ENCODE peak calls at places on chromosomes 16 and 17, in six cellular contexts. T is SJCRH30, K is tibial artery, R is A549, U is prostate gland, H is cardiac muscle cell. D is an unnamed sample. For H3K4me1 and H3K9me3, the result is how much of the 10 kb centered on the place peaks cover.

GRCh38 chr17:79975498-79976134 is 60.1 kb downstream of the TBC1D16 start:
- DNase-seq in U (no peak), K (peak), R (no peak), H (no peak), T (no peak), D (no peak)

GRCh38 chr16:1499756-1500464 is 6.8 kb downstream of the TELO2 start:
- DNase-seq in H (no peak), R (no peak), T (no peak), K (no peak), U (no peak), D (no peak)

GRCh38 chr16:66574081-66574480 is 5.2 kb upstream of the CMTM2 start:
- DNase-seq in R (no peak), H (peak), K (no peak), U (no peak), T (no peak), D (no peak)

GRCh38 chr16:55944377-55944802 is 69.2 kb upstream of the CES5A start:
- DNase-seq in H (peak), T (peak), R (peak), K (peak), U (peak), D (peak)

GRCh38 chr16:19132898-19133297 is 19.1 kb downstream of the ITPRIPL2 start:
- DNase-seq in U (no peak), R (no peak), K (no peak), T (peak), H (no peak), D (no peak)

GRCh38 chr16:11896776-11897175 is 19.0 kb downstream of the GSPT1 start:
- DNase-seq in U (no peak), T (no peak), H (peak), K (no peak), R (no peak), D (no peak)

GRCh38 chr16:70380919-70381603 is 34.4 kb downstream of the DDX19A start:
- DNase-seq in H (peak), R (peak), U (peak), T (peak), K (peak), D (peak)

GRCh38 chr16:75062135-75062943 is 54.2 kb downstream of the LDHD start:
- DNase-seq in K (no peak), R (no peak), T (no peak), H (peak), U (no peak), D (no peak)

GRCh38 chr17:40846515-40847155 is 20.4 kb downstream of the KRT12 start:
- DNase-seq in H (no peak), K (no peak), T (peak), R (no peak), U (no peak), D (no peak)

GRCh38 chr17:74711058-74711824 is 1.5 kb downstream of the CD300LF start:
- DNase-seq in R (no peak), U (no peak), K (no peak), H (no peak), T (no peak), D (no peak)

GRCh38 chr17:79150035-79150733 is 75.6 kb downstream of the ENGASE start:
- DNase-seq in K (no peak), H (no peak), T (no peak), R (no peak), U (no peak), D (no peak)

GRCh38 chr16:2229091-2229490 is 5.7 kb downstream of the E4F1 start:
- DNase-seq in U (no peak), T (no peak), H (no peak), K (no peak), R (no peak), D (no peak)

GRCh38 chr17:70563301-70563820 is 394.0 kb downstream of the KCNJ2 start:
- DNase-seq in H (no peak), K (no peak), U (no peak), T (peak), R (no peak), D (no peak)

GRCh38 chr16:67884684-67885083 is at the start of gene NRN1L:
- DNase-seq in T (peak), H (peak), U (peak), K (peak), R (no peak), D (peak)

GRCh38 chr16:73483934-73484712 is 436.2 kb upstream of the ZFHX3 start:
- DNase-seq in U (no peak), H (no peak), R (no peak), K (no peak), T (no peak), D (no peak)

GRCh38 chr17:8375738-8376259 is 705 bp downstream of the KRABD2 start:
- DNase-seq in T (no peak), H (no peak), U (peak), K (no peak), R (no peak), D (no peak)

GRCh38 chr16:79601978-79602609 is 1.6 kb upstream of the MAF start:
- DNase-seq in H (peak), T (peak), R (peak), K (peak), U (peak), D (peak)

GRCh38 chr17:3961564-3962047 is 2.6 kb downstream of the ATP2A3 start:
- DNase-seq in K (no peak), R (no peak), H (no peak), U (no peak), T (peak), D (no peak)

GRCh38 chr16:89495121-89495520 is 4.8 kb upstream of the ANKRD11 start:
- DNase-seq in U (no peak), T (peak), K (no peak), R (no peak), H (peak), D (no peak)

GRCh38 chr16:1723450-1724147 is 17.6 kb downstream of the MAPK8IP3 start:
- DNase-seq in K (no peak), H (peak), U (peak), T (peak), R (peak), D (no peak)

GRCh38 chr16:81243927-81244326 is 5.4 kb downstream of the BCO1 start:
- DNase-seq in R (no peak), T (no peak), K (no peak), H (no peak), U (no peak), D (no peak)

GRCh38 chr16:65294154-65294553 is 172.3 kb upstream of the CDH11 start:
- DNase-seq in U (no peak), K (no peak), R (no peak), T (no peak), H (no peak), D (no peak)

GRCh38 chr16:77564791-77565390 is 130.1 kb upstream of the ADAMTS18 start:
- DNase-seq in K (no peak), U (no peak), R (peak), T (no peak), H (peak), D (no peak)

GRCh38 chr16:68884867-68885266 is 41.5 kb downstream of the TANGO6 start:
- DNase-seq in H (no peak), T (no peak), R (no peak), U (no peak), K (no peak), D (no peak)

GRCh38 chr16:58269526-58269925 is 25.3 kb downstream of the PRSS54 start:
- DNase-seq in K (no peak), R (no peak), T (no peak), U (no peak), H (no peak), D (no peak)

GRCh38 chr17:9842057-9842758 is 16.5 kb downstream of the GLP2R start:
- DNase-seq in R (peak), K (peak), U (peak), T (no peak), H (peak), D (peak)

GRCh38 chr17:11598274-11599221 is at the start of gene DNAH9:
- DNase-seq in R (peak), T (no peak), H (peak), K (peak), U (peak), D (peak)

GRCh38 chr17:32305049-32305448 is 36.9 kb downstream of the C17orf75 start:
- DNase-seq in R (no peak), U (no peak), H (no peak), K (no peak), T (no peak), D (no peak)

GRCh38 chr16:3879887-3880564 is 487 bp downstream of the CREBBP start:
- DNase-seq in H (peak), R (peak), K (peak), U (peak), T (peak), D (peak)
- H3K27ac ChIP-seq in H (peak), R (peak), K (peak), U (peak), T (no peak), D (peak)

DNA sequence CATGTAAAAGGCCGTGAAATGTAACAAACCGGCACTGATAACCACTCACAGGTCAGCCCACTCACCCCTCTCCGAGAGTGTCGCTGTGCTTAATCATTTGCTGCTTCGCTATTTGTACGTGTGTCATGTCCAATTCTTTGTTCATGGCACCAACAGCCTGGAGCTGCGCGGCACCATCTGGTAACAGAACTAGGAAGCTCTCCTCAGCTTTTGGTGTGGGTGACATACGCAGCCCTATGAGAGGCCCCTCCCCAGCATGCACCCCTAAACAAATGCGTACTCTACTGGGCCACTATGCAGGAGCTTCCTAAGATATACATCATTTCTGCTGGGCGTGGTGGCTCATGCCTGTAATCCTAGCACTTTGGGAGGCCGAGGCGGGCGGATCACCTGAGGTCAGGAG is 2.3 kb upstream of the PECAM1 start:
- DNase-seq in K (peak), T (no peak), H (no peak), U (no peak), R (no peak), D (no peak)
- H3K4me1 ChIP-seq in K (under half), T (under half), H (under half), U (under half), R (under half), D (under half)

GRCh38 chr16:35195173-35195863 is 1735.9 kb downstream of the TP53TG3F start:
- DNase-seq in T (no peak), R (no peak), H (no peak), U (no peak), K (no peak), D (peak)
- H3K9me3 ChIP-seq in T (under half), R (under half), H (under half), U (under half), K (under half), D (under half)

DNA sequence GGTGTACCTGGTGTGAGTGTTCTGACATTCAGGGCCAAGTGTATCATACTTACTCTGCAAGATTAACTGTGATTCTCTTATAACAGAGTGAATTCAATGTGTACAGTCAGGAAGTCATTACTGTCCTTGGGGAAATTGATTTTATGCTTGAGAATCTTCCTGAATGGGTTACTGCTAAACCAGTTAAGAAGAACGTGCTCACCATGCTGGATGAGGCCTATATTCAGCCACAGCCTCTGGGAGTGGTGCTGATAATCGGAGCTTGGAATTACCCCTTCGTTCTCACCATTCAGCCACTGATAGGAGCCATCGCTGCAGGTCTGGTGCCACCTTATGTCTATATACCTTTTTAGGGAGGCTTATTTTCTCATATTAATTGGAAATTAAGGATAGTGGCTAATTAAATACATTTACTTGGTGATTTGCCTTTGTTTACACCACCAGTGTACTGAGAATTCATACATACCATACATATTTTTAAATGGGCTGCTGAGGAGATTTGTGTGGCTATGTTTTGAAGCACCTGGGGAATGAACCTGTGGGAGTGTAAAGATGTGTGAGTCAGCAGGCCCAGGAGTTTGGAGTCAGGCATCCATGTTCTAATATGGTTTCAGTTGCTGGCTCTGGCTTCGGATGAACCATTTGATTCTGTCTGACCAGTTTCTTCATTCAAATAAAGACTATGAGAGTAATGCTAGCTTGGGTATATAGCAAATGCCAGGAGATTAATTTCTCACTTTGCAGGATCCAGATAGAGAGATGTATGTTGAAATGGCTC is 3.1 kb downstream of the ALDH3A2 start:
- DNase-seq in U (no peak), K (no peak), R (no peak), H (no peak), T (no peak), D (no peak)
- H3K27ac ChIP-seq in U (peak), K (peak), R (peak), H (peak), T (no peak), D (peak)

DNA sequence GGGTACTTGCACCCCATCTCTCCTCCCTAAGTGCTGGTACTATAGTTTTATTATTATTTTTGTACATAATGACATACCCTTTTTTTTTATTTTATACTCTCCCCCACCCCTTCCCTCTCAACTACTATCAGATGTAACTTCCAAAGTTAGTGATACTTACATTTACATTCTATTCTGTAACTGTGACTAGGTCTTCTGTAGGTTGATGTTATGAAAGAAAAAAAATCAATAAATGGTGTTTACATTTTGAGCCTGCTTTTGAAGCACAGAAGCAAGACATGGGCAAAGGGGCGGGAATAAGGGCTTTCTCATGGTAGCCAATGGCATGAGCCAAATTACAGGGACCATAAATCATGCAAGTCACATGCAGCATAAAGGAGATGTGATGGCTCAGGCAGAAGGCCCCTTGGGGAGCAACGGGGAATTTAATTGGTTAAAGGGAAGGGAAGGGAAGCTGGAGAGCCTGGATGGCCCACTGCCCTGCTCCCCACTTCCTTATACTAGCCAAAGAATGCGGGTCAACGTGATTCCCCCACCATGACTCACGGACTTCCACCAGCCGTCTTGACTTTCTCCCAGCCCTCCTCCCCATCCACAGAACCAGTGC is 2.4 kb upstream of the ACSF2 start:
- DNase-seq in H (peak), K (peak), T (peak), R (peak), U (peak), D (no peak)
- H3K4me1 ChIP-seq in H (under half), K (under half), T (under half), R (under half), U (under half), D (half or more)

DNA sequence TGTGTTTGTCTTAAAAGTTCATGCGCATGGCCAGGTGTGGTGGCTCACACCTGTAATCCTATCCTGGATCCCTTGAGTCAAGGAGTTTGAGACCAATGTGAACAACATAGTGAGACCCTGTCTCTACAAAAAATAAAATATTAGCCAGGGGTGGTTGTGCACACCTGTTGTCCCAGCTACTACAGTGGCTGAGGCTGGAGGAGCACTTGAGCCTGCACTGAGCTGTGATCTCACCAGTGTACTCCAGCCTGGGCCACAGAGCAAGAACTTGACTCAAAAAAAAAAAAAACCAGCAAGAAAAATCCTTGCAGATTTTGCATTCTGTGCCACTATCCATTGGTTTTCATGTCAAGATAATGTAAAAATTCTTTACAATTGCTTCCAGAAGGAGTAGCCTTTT is 8.2 kb downstream of the KSR1 start:
- DNase-seq in H (no peak), U (no peak), R (no peak), K (no peak), T (no peak), D (no peak)
- H3K9me3 ChIP-seq in H (under half), U (under half), R (under half), K (under half), T (under half), D (under half)

DNA sequence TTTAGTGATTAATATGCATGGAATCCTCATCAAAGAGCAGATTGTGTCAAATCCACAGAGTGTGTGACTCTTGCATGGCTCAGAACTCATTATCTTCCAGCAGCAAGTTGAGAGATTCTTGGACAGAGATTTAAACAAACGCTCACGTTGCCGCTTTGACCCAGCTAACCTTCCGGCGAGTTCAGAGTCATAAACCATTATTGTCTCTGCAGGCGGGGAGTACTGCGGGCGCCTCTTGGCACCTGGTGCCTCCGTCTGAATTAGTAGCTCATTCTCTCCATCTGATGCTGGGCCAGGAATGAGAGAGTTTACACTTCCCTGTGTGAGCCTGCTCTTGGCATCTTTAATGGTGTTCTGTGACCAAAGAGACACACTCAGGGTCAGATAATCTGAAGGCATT is 138.6 kb upstream of the WSCD1 start:
- DNase-seq in T (no peak), H (no peak), R (no peak), U (no peak), K (no peak), D (no peak)
- H3K27ac ChIP-seq in T (no peak), H (no peak), R (no peak), U (no peak), K (no peak), D (no peak)